ENCODE peak calls at places on chromosomes 2 and 18, in four cellular contexts. U is endodermal cell, F is ascending aorta, M is heart left ventricle. T is an unnamed sample. For H3K9me3, the result is how much of the 10 kb centered on the place peaks cover.

GRCh38 chr2:7269993-7270392 is 352.8 kb downstream of the RNF144A start:
- DNase-seq in U (peak), F (no peak), M (no peak), T (no peak)

GRCh38 chr18:36613069-36613468 is 215.7 kb downstream of the TPGS2 start:
- DNase-seq in U (peak), F (no peak), M (no peak), T (no peak)

GRCh38 chr18:57819671-57820460 is 16.8 kb upstream of the ATP8B1 start:
- DNase-seq in U (peak), F (peak), M (peak), T (peak)

GRCh38 chr2:233435436-233436190 is 81.3 kb downstream of the DGKD start:
- DNase-seq in U (peak), F (no peak), M (peak), T (no peak)

GRCh38 chr2:158781562-158781961 is 13.6 kb upstream of the DAPL1 start:
- DNase-seq in U (no peak), F (no peak), M (no peak), T (no peak)

GRCh38 chr2:24885221-24886113 is 34.6 kb downstream of the ADCY3 start:
- DNase-seq in U (peak), F (no peak), M (no peak), T (no peak)

GRCh38 chr2:152189622-152190495 is 14.3 kb upstream of the STAM2 start:
- DNase-seq in U (peak), F (no peak), M (peak), T (no peak)

GRCh38 chr18:10687161-10687925 is 161.5 kb downstream of the NAPG start:
- DNase-seq in U (no peak), F (no peak), M (no peak), T (no peak)

GRCh38 chr2:39107156-39107555 is 13.7 kb downstream of the SOS1 start:
- DNase-seq in U (no peak), F (no peak), M (no peak), T (no peak)

GRCh38 chr2:26922638-26923466 is 47.6 kb upstream of the MAPRE3 start:
- DNase-seq in U (peak), F (no peak), M (peak), T (peak)

GRCh38 chr2:11097038-11097720 is 58.1 kb upstream of the SLC66A3 start:
- DNase-seq in U (no peak), F (no peak), M (no peak), T (peak)

GRCh38 chr2:78061301-78061700 is 539.1 kb upstream of the LRRTM4 start:
- DNase-seq in U (no peak), F (no peak), M (no peak), T (no peak)

GRCh38 chr2:68336192-68336591 is 16.4 kb upstream of the CNRIP1 start:
- DNase-seq in U (no peak), F (no peak), M (no peak), T (no peak)

GRCh38 chr2:20453087-20453486 is 6.2 kb downstream of the RHOB start:
- DNase-seq in U (no peak), F (no peak), M (no peak), T (no peak)

GRCh38 chr2:220043155-220043992 is 415.9 kb downstream of the SLC4A3 start:
- DNase-seq in U (no peak), F (no peak), M (no peak), T (no peak)

GRCh38 chr2:21395366-21395765 is 271.6 kb downstream of the TDRD15 start:
- DNase-seq in U (peak), F (no peak), M (no peak), T (no peak)

GRCh38 chr2:157261199-157261782 is 3.8 kb downstream of the GALNT5 start:
- DNase-seq in U (no peak), F (no peak), M (no peak), T (no peak)

GRCh38 chr2:75277111-75277510 is 77.8 kb upstream of the TACR1 start:
- DNase-seq in U (no peak), F (no peak), M (no peak), T (no peak)

GRCh38 chr2:29603341-29603740 is 318.0 kb downstream of the ALK start:
- DNase-seq in U (peak), F (no peak), M (no peak), T (no peak)

GRCh38 chr2:98806266-98806697 is 75.3 kb upstream of the MGAT4A start:
- DNase-seq in U (no peak), F (no peak), M (peak), T (peak)

GRCh38 chr2:182207049-182207746 is 219.6 kb downstream of the PDE1A start:
- DNase-seq in U (no peak), F (no peak), M (no peak), T (no peak)

GRCh38 chr2:215812966-215813365 is 200.4 kb downstream of the MREG start:
- DNase-seq in U (no peak), F (no peak), M (no peak), T (no peak)

GRCh38 chr2:77370505-77370904 is 151.7 kb downstream of the LRRTM4 start:
- DNase-seq in U (no peak), F (no peak), M (no peak), T (no peak)

GRCh38 chr2:82282111-82282882 is 1977.7 kb upstream of the LRRTM1 start:
- DNase-seq in U (peak), F (no peak), M (no peak), T (no peak)

GRCh38 chr2:240524963-240525718 is 32.6 kb downstream of the ANKMY1 start:
- DNase-seq in U (peak), F (no peak), M (no peak), T (no peak)

GRCh38 chr2:240525802-240526201 is 32.0 kb downstream of the ANKMY1 start:
- DNase-seq in U (peak), F (no peak), M (no peak), T (no peak)

GRCh38 chr2:240528406-240529040 is 29.3 kb downstream of the ANKMY1 start:
- DNase-seq in U (peak), F (no peak), M (no peak), T (no peak)

GRCh38 chr2:240527153-240527750 is 30.5 kb downstream of the ANKMY1 start:
- DNase-seq in U (no peak), F (no peak), M (no peak), T (no peak)

DNA sequence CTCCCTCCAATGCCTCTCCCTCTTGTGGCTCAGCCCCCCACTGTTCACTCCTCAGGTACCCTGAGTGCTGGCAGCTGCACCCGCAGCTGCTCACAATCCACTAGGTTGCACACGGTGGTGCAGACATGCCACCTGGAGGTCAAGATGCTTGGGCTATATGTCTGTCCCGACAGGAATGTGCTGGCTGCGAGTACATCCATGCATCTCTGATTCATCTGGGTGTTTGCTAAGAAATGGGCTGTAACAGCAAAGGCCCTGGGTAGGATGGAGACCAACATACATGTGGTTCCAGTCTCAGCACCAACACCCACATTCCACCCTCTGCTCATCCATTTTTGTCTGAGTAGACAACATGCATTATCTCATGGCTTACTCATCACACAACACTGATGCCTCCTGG is 31.3 kb downstream of the ANKMY1 start:
- DNase-seq in U (peak), F (no peak), M (no peak), T (no peak)
- H3K9me3 ChIP-seq in U (under half), F (under half), M (under half), T (under half)

GRCh38 chr18:76213996-76214395 is 281.0 kb downstream of the ZNF516 start:
- DNase-seq in U (no peak), F (no peak), M (no peak), T (no peak)
- H3K27ac ChIP-seq in U (peak), F (no peak), M (no peak), T (no peak)

GRCh38 chr2:2763351-2763997 is 432.4 kb upstream of the MYT1L start:
- DNase-seq in U (peak), F (no peak), M (no peak), T (no peak)
- H3K9me3 ChIP-seq in U (under half), F (under half), M (under half), T (under half)

GRCh38 chr2:226427538-226428307 is 371.9 kb downstream of the IRS1 start:
- DNase-seq in U (no peak), F (no peak), M (no peak), T (peak)
- H3K27ac ChIP-seq in U (no peak), F (no peak), M (no peak), T (peak)

GRCh38 chr18:56026505-56026904 is 438.5 kb upstream of the TCF4 start:
- DNase-seq in U (no peak), F (no peak), M (no peak), T (no peak)

GRCh38 chr18:56030060-56030459 is 442.1 kb upstream of the TCF4 start:
- DNase-seq in U (no peak), F (no peak), M (no peak), T (no peak)

GRCh38 chr18:56028514-56028913 is 440.5 kb upstream of the TCF4 start:
- DNase-seq in U (no peak), F (no peak), M (no peak), T (no peak)
- H3K9me3 ChIP-seq in U (under half), F (under half), M (under half), T (under half)

GRCh38 chr18:25351280-25351772 is 640 bp downstream of the ZNF521 start:
- DNase-seq in U (no peak), F (no peak), M (no peak), T (no peak)

GRCh38 chr18:25348361-25349130 is 3.4 kb downstream of the ZNF521 start:
- DNase-seq in U (no peak), F (no peak), M (no peak), T (no peak)

GRCh38 chr18:25349926-25350560 is 1.9 kb downstream of the ZNF521 start:
- DNase-seq in U (no peak), F (no peak), M (peak), T (peak)

GRCh38 chr18:25350561-25351201 is 1.3 kb downstream of the ZNF521 start:
- DNase-seq in U (peak), F (no peak), M (peak), T (peak)

GRCh38 chr18:25349131-25349925 is 2.6 kb downstream of the ZNF521 start:
- DNase-seq in U (peak), F (no peak), M (peak), T (peak)
- H3K27ac ChIP-seq in U (peak), F (peak), M (peak), T (peak)

DNA sequence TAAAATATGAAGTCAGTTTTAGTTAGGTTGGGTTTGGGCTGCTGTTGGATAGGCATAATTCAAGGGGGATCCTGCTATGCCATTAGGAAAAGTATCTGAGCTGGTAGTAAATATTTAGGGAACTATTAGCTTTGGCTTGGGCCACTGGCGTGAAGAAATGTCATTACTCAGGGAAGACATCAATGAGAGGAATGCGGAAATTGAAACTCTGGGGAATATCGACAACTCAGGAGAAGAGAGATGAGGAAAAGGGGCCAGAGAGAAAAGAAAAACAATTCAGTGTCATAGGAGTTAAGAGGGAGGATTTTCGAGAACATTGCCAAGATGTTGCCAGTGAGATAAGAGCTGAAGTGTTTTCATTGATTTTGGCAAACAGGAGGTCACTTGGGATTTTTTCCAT is 149.7 kb upstream of the PARD3B start:
- DNase-seq in U (no peak), F (no peak), M (no peak), T (no peak)
- H3K9me3 ChIP-seq in U (under half), F (under half), M (under half), T (under half)